ENCODE peak calls at places on chromosomes 11 and 22, in nine cellular contexts. M, D, I, S, Q, W, R, T and P are unnamed samples. For H3K4me1, the result is how much of the 10 kb centered on the place peaks cover.

GRCh38 chr11:111300569-111300968 is 2.2 kb downstream of the POU2AF3 start:
- DNase-seq in M (no peak), W (no peak), S (no peak), Q (no peak), D (no peak), I (no peak), T (no peak), R (no peak), P (no peak)

GRCh38 chr11:105357764-105358163 is 218.2 kb upstream of the CARD18 start:
- DNase-seq in W (no peak), D (no peak), I (no peak), T (no peak), Q (no peak), S (no peak), R (no peak), M (no peak), P (no peak)

GRCh38 chr11:79400717-79401330 is 40.0 kb downstream of the TENM4 start:
- DNase-seq in M (peak), S (peak), Q (no peak), T (no peak), I (no peak), D (no peak), W (no peak), R (no peak), P (no peak)

GRCh38 chr11:17244046-17244445 is 32.5 kb upstream of the NUCB2 start:
- DNase-seq in M (no peak), S (no peak), I (no peak), R (no peak), W (no peak), T (no peak), Q (no peak), D (no peak), P (no peak)

GRCh38 chr11:118046051-118046963 is 30.6 kb upstream of the TMPRSS4 start:
- DNase-seq in T (no peak), S (no peak), W (peak), Q (peak), I (no peak), R (no peak), M (no peak), D (no peak), P (no peak)

GRCh38 chr11:44611687-44612437 is 46.4 kb downstream of the CD82 start:
- DNase-seq in D (no peak), T (no peak), W (peak), R (no peak), M (peak), I (peak), Q (no peak), S (peak), P (no peak)

GRCh38 chr11:34600339-34601084 is 20.4 kb upstream of the EHF start:
- DNase-seq in D (no peak), R (peak), I (no peak), Q (peak), M (no peak), S (peak), W (no peak), T (no peak), P (no peak)

GRCh38 chr11:8352090-8352489 is 88.4 kb upstream of the LMO1 start:
- DNase-seq in S (no peak), Q (no peak), D (no peak), W (no peak), T (no peak), M (no peak), R (no peak), I (no peak), P (no peak)

GRCh38 chr22:49807780-49808708 is 19.6 kb downstream of the BRD1 start:
- DNase-seq in I (no peak), R (no peak), M (no peak), Q (no peak), D (no peak), W (peak), S (no peak), T (no peak), P (no peak)

GRCh38 chr11:31240340-31240904 is 129.1 kb downstream of the DCDC1 start:
- DNase-seq in T (no peak), I (no peak), M (peak), D (no peak), Q (no peak), R (no peak), S (peak), W (peak), P (no peak)

GRCh38 chr11:60251485-60252207 is 8.7 kb upstream of the MS4A4E start:
- DNase-seq in I (no peak), R (peak), S (peak), T (no peak), Q (no peak), W (peak), M (peak), D (no peak), P (no peak)

GRCh38 chr11:75562836-75563484 is 907 bp downstream of the SERPINH1 start:
- DNase-seq in S (peak), T (peak), D (peak), W (no peak), I (no peak), M (peak), R (peak), Q (no peak), P (no peak)

GRCh38 chr11:84468255-84468654 is 1158.9 kb downstream of the DLG2 start:
- DNase-seq in D (no peak), S (no peak), I (no peak), W (no peak), M (no peak), T (no peak), R (no peak), Q (no peak), P (no peak)

GRCh38 chr11:63745304-63746170 is 23.0 kb downstream of the ZFTA start:
- DNase-seq in D (no peak), T (no peak), I (no peak), Q (no peak), R (no peak), M (peak), S (no peak), W (peak), P (no peak)

GRCh38 chr11:126927628-126928027 is 72.9 kb downstream of the KIRREL3 start:
- DNase-seq in W (no peak), Q (peak), M (no peak), I (no peak), D (no peak), T (no peak), S (peak), R (no peak), P (no peak)

GRCh38 chr22:32796865-32797573 is 4.5 kb upstream of the TIMP3 start:
- DNase-seq in Q (peak), R (peak), S (peak), D (peak), W (peak), M (peak), I (peak), T (peak), P (peak)

GRCh38 chr22:40426671-40427070 is 56.3 kb downstream of the SGSM3 start:
- DNase-seq in D (peak), W (no peak), S (no peak), T (no peak), I (no peak), Q (no peak), M (no peak), R (peak), P (no peak)

GRCh38 chr11:75603791-75604736 is 42.0 kb downstream of the SERPINH1 start:
- DNase-seq in Q (peak), D (no peak), I (no peak), S (no peak), T (no peak), R (peak), W (no peak), M (no peak), P (no peak)

GRCh38 chr11:64694821-64695365 is 28.1 kb downstream of the NRXN2 start:
- DNase-seq in R (no peak), D (no peak), I (peak), Q (no peak), W (no peak), T (no peak), S (peak), M (peak), P (no peak)

GRCh38 chr11:119100246-119100959 is 1.2 kb downstream of the DPAGT1 start:
- DNase-seq in I (peak), M (peak), T (no peak), Q (no peak), D (no peak), R (peak), S (peak), W (no peak), P (no peak)

GRCh38 chr11:34665077-34665835 is 44.4 kb downstream of the EHF start:
- DNase-seq in R (no peak), W (no peak), D (no peak), M (no peak), T (no peak), S (no peak), Q (no peak), I (no peak), P (no peak)

GRCh38 chr11:33443684-33444083 is 186.5 kb downstream of the HIPK3 start:
- DNase-seq in D (no peak), I (no peak), S (no peak), M (peak), W (no peak), T (no peak), Q (no peak), R (no peak), P (no peak)

GRCh38 chr11:19951558-19952083 is 208.7 kb downstream of the DBX1 start:
- DNase-seq in W (peak), T (no peak), R (peak), Q (no peak), M (peak), I (no peak), S (peak), D (no peak), P (no peak)

GRCh38 chr11:44610556-44610955 is 45.1 kb downstream of the CD82 start:
- DNase-seq in I (no peak), D (no peak), T (no peak), Q (no peak), W (no peak), R (no peak), M (no peak), S (no peak), P (no peak)

GRCh38 chr22:17436382-17436951 is 67.2 kb downstream of the CECR2 start:
- DNase-seq in Q (no peak), R (no peak), I (no peak), M (peak), W (no peak), T (no peak), S (no peak), D (no peak), P (no peak)
- H3K4me1 ChIP-seq in Q (under half), R (under half), I (under half), M (under half), W (under half), T (under half), S (under half), D (under half), P (under half)

GRCh38 chr11:73239571-73240189 is 21.6 kb downstream of the P2RY2 start:
- DNase-seq in Q (no peak), R (no peak), M (no peak), I (peak), W (no peak), T (no peak), D (no peak), S (peak), P (no peak)
- H3K4me1 ChIP-seq in Q (under half), R (under half), M (under half), I (under half), W (under half), T (under half), D (under half), S (under half), P (under half)

GRCh38 chr11:94738746-94739145 is 29.4 kb upstream of the AMOTL1 start:
- DNase-seq in R (no peak), M (no peak), D (no peak), T (no peak), S (peak), I (no peak), Q (no peak), W (no peak), P (no peak)

GRCh38 chr11:94740975-94741707 is 27.0 kb upstream of the AMOTL1 start:
- DNase-seq in D (peak), I (no peak), S (peak), R (peak), Q (no peak), T (peak), W (peak), M (peak), P (no peak)

GRCh38 chr11:94742645-94743044 is 25.5 kb upstream of the AMOTL1 start:
- DNase-seq in W (no peak), T (no peak), R (no peak), I (no peak), S (no peak), Q (no peak), M (no peak), D (no peak), P (no peak)

GRCh38 chr11:94739331-94739730 is 28.8 kb upstream of the AMOTL1 start:
- DNase-seq in W (no peak), R (no peak), I (no peak), D (no peak), T (no peak), S (peak), Q (no peak), M (no peak), P (no peak)

DNA sequence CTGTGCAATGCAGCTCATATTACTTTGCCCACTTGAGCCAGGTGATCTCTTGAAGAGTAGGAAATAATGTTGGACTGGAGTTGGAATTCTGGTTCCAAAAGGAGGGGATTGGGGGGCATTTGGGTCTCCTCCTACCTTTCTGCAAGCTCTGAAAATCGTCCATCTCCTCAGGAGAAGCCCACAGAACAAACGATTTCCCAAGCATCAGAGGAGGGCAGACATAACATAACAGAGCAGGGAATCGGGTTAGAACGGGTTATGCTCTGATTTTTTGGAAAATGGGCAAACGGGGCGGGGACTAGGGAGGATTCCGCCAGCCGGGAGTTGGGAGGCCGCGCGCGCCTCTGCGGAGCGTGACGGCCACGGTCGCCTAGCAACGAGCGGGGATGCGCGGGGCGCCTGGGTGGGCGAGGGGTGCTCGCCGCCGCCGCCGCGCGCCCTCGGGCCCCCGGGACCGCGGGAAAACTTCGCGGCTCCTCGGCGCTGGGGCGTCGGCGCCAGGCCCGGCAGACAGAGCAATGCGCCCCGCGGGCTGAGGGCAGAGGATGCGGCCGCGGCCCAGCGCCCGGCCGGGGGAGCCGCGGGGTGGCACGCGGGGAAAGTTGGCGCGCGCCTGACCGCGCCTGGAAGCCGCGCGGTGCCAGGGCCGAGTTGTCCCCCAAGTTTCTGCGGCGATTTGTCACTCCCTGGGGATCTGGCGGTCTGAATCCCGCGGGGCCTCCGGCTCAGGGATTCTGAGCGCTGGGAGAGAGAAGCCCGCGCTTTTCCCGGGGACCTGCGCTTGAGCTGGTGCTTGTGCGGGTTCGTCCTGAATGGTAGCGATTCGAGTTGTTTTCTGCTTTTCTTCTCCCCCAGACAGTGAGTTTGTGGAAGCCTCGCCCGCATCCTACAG is 27.8 kb upstream of the AMOTL1 start:
- DNase-seq in W (no peak), S (peak), R (peak), D (peak), T (peak), I (no peak), Q (no peak), M (no peak), P (no peak)
- H3K4me1 ChIP-seq in W (under half), S (under half), R (under half), D (under half), T (under half), I (under half), Q (under half), M (under half), P (under half)

GRCh38 chr22:46035380-46035741 is 58.4 kb upstream of the WNT7B start:
- DNase-seq in M (no peak), T (no peak), R (peak), W (no peak), D (no peak), S (no peak), I (no peak), Q (no peak), P (no peak)

GRCh38 chr22:46033256-46034200 is 56.6 kb upstream of the WNT7B start:
- DNase-seq in R (no peak), T (peak), D (no peak), S (no peak), W (no peak), I (peak), Q (no peak), M (no peak), P (peak)

GRCh38 chr22:46038174-46038487 is 61.2 kb upstream of the WNT7B start:
- DNase-seq in D (no peak), S (no peak), M (no peak), R (no peak), W (no peak), Q (no peak), T (no peak), I (no peak), P (no peak)

GRCh38 chr22:46036558-46037408 is 59.8 kb upstream of the WNT7B start:
- DNase-seq in I (peak), T (peak), D (no peak), Q (no peak), R (peak), W (peak), S (peak), M (peak), P (peak)

GRCh38 chr22:46035742-46036557 is 59.0 kb upstream of the WNT7B start:
- DNase-seq in Q (peak), M (peak), W (peak), S (peak), T (peak), R (peak), I (peak), D (peak), P (peak)
- H3K4me1 ChIP-seq in Q (under half), M (under half), W (under half), S (under half), T (under half), R (under half), I (under half), D (under half), P (half or more)

GRCh38 chr11:313304-313786 is 495 bp upstream of the IFITM1 start:
- DNase-seq in W (no peak), M (no peak), T (no peak), Q (no peak), S (peak), D (no peak), I (peak), R (no peak), P (peak)
- H3K4me1 ChIP-seq in W (half or more), M (under half), T (under half), Q (under half), S (under half), D (under half), I (under half), R (under half), P (half or more)

GRCh38 chr22:41943661-41944209 is 3.2 kb downstream of the CENPM start:
- DNase-seq in I (no peak), S (no peak), Q (no peak), W (no peak), D (no peak), R (no peak), T (no peak), M (peak), P (no peak)

GRCh38 chr22:41939981-41940852 is 6.7 kb downstream of the CENPM start:
- DNase-seq in T (no peak), D (peak), R (no peak), Q (peak), S (no peak), W (peak), M (peak), I (peak), P (no peak)

GRCh38 chr22:41946360-41947180 is at the start of gene CENPM:
- DNase-seq in W (peak), D (peak), S (peak), R (peak), I (peak), T (peak), M (peak), Q (peak), P (peak)

GRCh38 chr22:41936894-41937169 is 10.1 kb downstream of the CENPM start:
- DNase-seq in W (no peak), S (no peak), R (no peak), T (no peak), D (no peak), Q (no peak), I (peak), M (peak), P (no peak)

DNA sequence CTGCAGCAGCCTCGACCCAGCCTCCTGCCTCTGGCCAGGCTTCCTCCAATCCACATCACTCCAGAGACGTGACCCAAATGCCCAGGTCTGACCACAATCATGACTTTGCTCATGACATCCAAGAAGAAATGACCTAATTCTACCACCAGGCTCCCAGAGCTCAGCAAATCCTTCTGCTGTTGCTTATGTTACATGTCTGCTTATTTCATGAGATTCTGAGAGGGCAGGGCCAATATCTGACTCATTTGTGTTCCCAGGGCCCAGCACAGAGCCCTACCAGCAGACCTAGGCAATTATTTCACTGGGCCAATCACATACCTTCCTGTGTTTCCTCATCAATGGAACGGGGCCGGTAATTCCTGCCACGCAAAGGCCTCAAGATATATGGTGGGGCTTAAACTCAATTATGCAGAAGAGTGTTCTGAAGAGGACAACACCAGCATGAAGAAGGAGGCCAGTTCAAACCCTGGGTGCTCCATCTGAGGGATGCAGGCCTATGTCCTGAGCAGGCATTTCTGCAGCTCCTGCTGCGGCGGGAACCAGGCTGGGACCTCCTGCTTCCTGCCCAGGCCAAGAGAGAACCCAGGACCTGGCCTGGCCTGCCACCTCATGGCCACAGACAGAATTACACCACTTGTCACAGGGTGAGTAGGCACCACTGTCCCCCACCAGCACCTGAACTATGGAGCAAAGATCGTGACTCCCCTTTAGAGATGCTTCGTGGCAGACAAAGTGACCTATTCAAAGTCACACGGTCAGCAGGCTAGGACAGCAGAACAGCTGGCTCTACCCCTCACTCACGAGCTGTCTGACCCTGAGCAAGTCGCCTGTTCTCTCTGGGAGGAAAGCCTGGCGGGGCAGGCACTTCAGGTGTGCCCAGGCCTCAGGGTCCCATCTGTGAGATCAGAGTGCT is 5.8 kb downstream of the CENPM start:
- DNase-seq in S (peak), D (peak), T (peak), I (peak), R (peak), Q (peak), W (peak), M (peak), P (peak)
- H3K4me1 ChIP-seq in S (under half), D (under half), T (under half), I (under half), R (under half), Q (under half), W (under half), M (half or more), P (under half)